ENCODE peak calls at places on chromosomes 3 and 15, in ten cellular contexts. One of them, this sample, is unnamed.

GRCh38 chr3:153052096-153052460 is 109.9 kb upstream of the RAP2B start:
- DNase-seq in ascending aorta: peak
- DNase-seq in Peyer's patch: no peak
- DNase-seq in esophagus muscularis mucosa: peak
- DNase-seq in OCI-LY7: no peak
- DNase-seq in left ventricle myocardium inferior: no peak
- DNase-seq in BE2C: no peak
- DNase-seq in MM.1S: peak
- DNase-seq in cardiac fibroblast: peak
- DNase-seq in GM12865: no peak
- DNase-seq in this sample: no peak

GRCh38 chr3:126924458-126924857 is 58.5 kb upstream of the PLXNA1 start:
- DNase-seq in ascending aorta: no peak
- DNase-seq in Peyer's patch: no peak
- DNase-seq in esophagus muscularis mucosa: no peak
- DNase-seq in OCI-LY7: no peak
- DNase-seq in left ventricle myocardium inferior: no peak
- DNase-seq in BE2C: no peak
- DNase-seq in MM.1S: no peak
- DNase-seq in cardiac fibroblast: no peak
- DNase-seq in GM12865: no peak
- DNase-seq in this sample: no peak

GRCh38 chr15:77123854-77124253 is 52.9 kb upstream of the TSPAN3 start:
- DNase-seq in ascending aorta: no peak
- DNase-seq in Peyer's patch: no peak
- DNase-seq in esophagus muscularis mucosa: no peak
- DNase-seq in OCI-LY7: no peak
- DNase-seq in left ventricle myocardium inferior: no peak
- DNase-seq in BE2C: no peak
- DNase-seq in MM.1S: no peak
- DNase-seq in cardiac fibroblast: no peak
- DNase-seq in GM12865: no peak
- DNase-seq in this sample: no peak

GRCh38 chr3:153103406-153103945 is 58.5 kb upstream of the RAP2B start:
- DNase-seq in ascending aorta: no peak
- DNase-seq in Peyer's patch: no peak
- DNase-seq in esophagus muscularis mucosa: no peak
- DNase-seq in OCI-LY7: no peak
- DNase-seq in left ventricle myocardium inferior: no peak
- DNase-seq in BE2C: no peak
- DNase-seq in MM.1S: no peak
- DNase-seq in cardiac fibroblast: no peak
- DNase-seq in GM12865: no peak
- DNase-seq in this sample: no peak

GRCh38 chr3:4978966-4979400 is 254 bp upstream of the BHLHE40 start:
- DNase-seq in ascending aorta: peak
- DNase-seq in Peyer's patch: peak
- DNase-seq in esophagus muscularis mucosa: peak
- DNase-seq in OCI-LY7: peak
- DNase-seq in left ventricle myocardium inferior: peak
- DNase-seq in BE2C: peak
- DNase-seq in MM.1S: peak
- DNase-seq in cardiac fibroblast: peak
- DNase-seq in GM12865: peak
- DNase-seq in this sample: peak

GRCh38 chr15:63553388-63553791 is 43.8 kb upstream of the FBXL22 start:
- DNase-seq in ascending aorta: no peak
- DNase-seq in Peyer's patch: no peak
- DNase-seq in esophagus muscularis mucosa: no peak
- DNase-seq in OCI-LY7: no peak
- DNase-seq in left ventricle myocardium inferior: no peak
- DNase-seq in BE2C: no peak
- DNase-seq in MM.1S: no peak
- DNase-seq in cardiac fibroblast: peak
- DNase-seq in GM12865: no peak
- DNase-seq in this sample: peak

GRCh38 chr15:23642413-23643044 is 5.1 kb downstream of the MAGEL2 start:
- DNase-seq in ascending aorta: no peak
- DNase-seq in Peyer's patch: peak
- DNase-seq in esophagus muscularis mucosa: no peak
- DNase-seq in OCI-LY7: peak
- DNase-seq in left ventricle myocardium inferior: peak
- DNase-seq in BE2C: peak
- DNase-seq in MM.1S: peak
- DNase-seq in cardiac fibroblast: peak
- DNase-seq in GM12865: peak
- DNase-seq in this sample: peak

GRCh38 chr3:15651396-15651795 is 49.9 kb downstream of the BTD start:
- DNase-seq in ascending aorta: no peak
- DNase-seq in Peyer's patch: no peak
- DNase-seq in esophagus muscularis mucosa: no peak
- DNase-seq in OCI-LY7: no peak
- DNase-seq in left ventricle myocardium inferior: no peak
- DNase-seq in BE2C: no peak
- DNase-seq in MM.1S: no peak
- DNase-seq in cardiac fibroblast: no peak
- DNase-seq in GM12865: no peak
- DNase-seq in this sample: no peak

GRCh38 chr15:92819312-92820232 is 80.6 kb upstream of the CHD2 start:
- DNase-seq in ascending aorta: no peak
- DNase-seq in Peyer's patch: no peak
- DNase-seq in esophagus muscularis mucosa: no peak
- DNase-seq in OCI-LY7: no peak
- DNase-seq in left ventricle myocardium inferior: no peak
- DNase-seq in BE2C: peak
- DNase-seq in MM.1S: no peak
- DNase-seq in cardiac fibroblast: peak
- DNase-seq in GM12865: no peak
- DNase-seq in this sample: no peak

GRCh38 chr3:171064461-171064860 is 37.9 kb upstream of the SLC2A2 start:
- DNase-seq in ascending aorta: no peak
- DNase-seq in Peyer's patch: no peak
- DNase-seq in esophagus muscularis mucosa: no peak
- DNase-seq in OCI-LY7: no peak
- DNase-seq in left ventricle myocardium inferior: no peak
- DNase-seq in BE2C: no peak
- DNase-seq in MM.1S: no peak
- DNase-seq in cardiac fibroblast: no peak
- DNase-seq in GM12865: no peak
- DNase-seq in this sample: no peak

GRCh38 chr3:50345586-50345985 is at the start of gene ZMYND10:
- DNase-seq in ascending aorta: no peak
- DNase-seq in Peyer's patch: peak
- DNase-seq in esophagus muscularis mucosa: no peak
- DNase-seq in OCI-LY7: peak
- DNase-seq in left ventricle myocardium inferior: peak
- DNase-seq in BE2C: peak
- DNase-seq in MM.1S: peak
- DNase-seq in cardiac fibroblast: peak
- DNase-seq in GM12865: peak
- DNase-seq in this sample: peak

GRCh38 chr3:134034005-134034785 is 4.5 kb upstream of the SLCO2A1 start:
- DNase-seq in ascending aorta: no peak
- DNase-seq in Peyer's patch: no peak
- DNase-seq in esophagus muscularis mucosa: peak
- DNase-seq in OCI-LY7: no peak
- DNase-seq in left ventricle myocardium inferior: no peak
- DNase-seq in BE2C: no peak
- DNase-seq in MM.1S: no peak
- DNase-seq in cardiac fibroblast: no peak
- DNase-seq in GM12865: no peak
- DNase-seq in this sample: no peak

GRCh38 chr3:40299721-40300335 is 9.7 kb upstream of the EIF1B start:
- DNase-seq in ascending aorta: no peak
- DNase-seq in Peyer's patch: no peak
- DNase-seq in esophagus muscularis mucosa: no peak
- DNase-seq in OCI-LY7: no peak
- DNase-seq in left ventricle myocardium inferior: no peak
- DNase-seq in BE2C: no peak
- DNase-seq in MM.1S: no peak
- DNase-seq in cardiac fibroblast: peak
- DNase-seq in GM12865: peak
- DNase-seq in this sample: no peak

GRCh38 chr3:62665627-62666433 is 209.4 kb downstream of the CADPS start:
- DNase-seq in ascending aorta: peak
- DNase-seq in Peyer's patch: peak
- DNase-seq in esophagus muscularis mucosa: no peak
- DNase-seq in OCI-LY7: peak
- DNase-seq in left ventricle myocardium inferior: peak
- DNase-seq in BE2C: peak
- DNase-seq in MM.1S: peak
- DNase-seq in cardiac fibroblast: peak
- DNase-seq in GM12865: peak
- DNase-seq in this sample: peak

GRCh38 chr3:181298421-181298820 is 308.9 kb upstream of the DNAJC19 start:
- DNase-seq in ascending aorta: no peak
- DNase-seq in Peyer's patch: no peak
- DNase-seq in esophagus muscularis mucosa: no peak
- DNase-seq in OCI-LY7: no peak
- DNase-seq in left ventricle myocardium inferior: no peak
- DNase-seq in BE2C: no peak
- DNase-seq in MM.1S: no peak
- DNase-seq in cardiac fibroblast: no peak
- DNase-seq in GM12865: no peak
- DNase-seq in this sample: no peak

GRCh38 chr3:58215317-58216025 is 4.7 kb upstream of the DNASE1L3 start:
- DNase-seq in ascending aorta: no peak
- DNase-seq in Peyer's patch: no peak
- DNase-seq in esophagus muscularis mucosa: no peak
- DNase-seq in OCI-LY7: no peak
- DNase-seq in left ventricle myocardium inferior: no peak
- DNase-seq in BE2C: no peak
- DNase-seq in MM.1S: no peak
- DNase-seq in cardiac fibroblast: no peak
- DNase-seq in GM12865: no peak
- DNase-seq in this sample: no peak
- H3K4me3 ChIP-seq in ascending aorta: no peak
- H3K4me3 ChIP-seq in Peyer's patch: no peak
- H3K4me3 ChIP-seq in esophagus muscularis mucosa: no peak
- H3K4me3 ChIP-seq in OCI-LY7: no peak
- H3K4me3 ChIP-seq in left ventricle myocardium inferior: no peak
- H3K4me3 ChIP-seq in BE2C: no peak
- H3K4me3 ChIP-seq in MM.1S: peak
- H3K4me3 ChIP-seq in cardiac fibroblast: no peak
- H3K4me3 ChIP-seq in GM12865: no peak
- H3K4me3 ChIP-seq in this sample: no peak

GRCh38 chr3:12484198-12484982 is at the start of gene TSEN2:
- DNase-seq in ascending aorta: peak
- DNase-seq in Peyer's patch: peak
- DNase-seq in esophagus muscularis mucosa: peak
- DNase-seq in OCI-LY7: peak
- DNase-seq in left ventricle myocardium inferior: peak
- DNase-seq in BE2C: peak
- DNase-seq in MM.1S: peak
- DNase-seq in cardiac fibroblast: peak
- DNase-seq in GM12865: peak
- DNase-seq in this sample: peak
- TF ChIP-seq CTCF in ascending aorta: peak
- TF ChIP-seq CTCF in Peyer's patch: no peak
- TF ChIP-seq CTCF in esophagus muscularis mucosa: peak
- TF ChIP-seq CTCF in OCI-LY7: peak
- TF ChIP-seq CTCF in left ventricle myocardium inferior: peak
- TF ChIP-seq CTCF in BE2C: peak
- TF ChIP-seq CTCF in MM.1S: no peak
- TF ChIP-seq CTCF in cardiac fibroblast: no peak
- TF ChIP-seq CTCF in GM12865: no peak
- TF ChIP-seq CTCF in this sample: no peak

DNA sequence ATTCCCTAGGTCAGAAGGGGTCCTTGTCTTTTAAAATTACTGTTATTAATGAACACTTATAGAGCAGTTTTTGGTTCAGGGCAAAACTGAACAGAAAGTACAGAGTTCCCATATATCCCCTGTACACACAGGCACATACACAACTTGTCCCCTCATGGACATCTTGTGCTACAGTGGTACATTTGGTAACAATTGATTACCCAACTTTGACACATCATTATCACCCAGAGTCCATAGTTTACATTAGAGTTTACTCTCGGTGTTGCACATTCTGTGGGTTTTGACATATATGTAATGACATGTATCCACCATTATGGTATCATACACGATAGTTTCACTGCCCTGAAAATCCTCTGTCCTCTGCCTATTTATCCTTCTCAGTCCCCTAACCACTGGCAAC is 984 bp upstream of the EDC3 start:
- DNase-seq in ascending aorta: no peak
- DNase-seq in Peyer's patch: no peak
- DNase-seq in esophagus muscularis mucosa: no peak
- DNase-seq in OCI-LY7: no peak
- DNase-seq in left ventricle myocardium inferior: no peak
- DNase-seq in BE2C: no peak
- DNase-seq in MM.1S: no peak
- DNase-seq in cardiac fibroblast: no peak
- DNase-seq in GM12865: no peak
- DNase-seq in this sample: no peak
- H3K4me3 ChIP-seq in ascending aorta: peak
- H3K4me3 ChIP-seq in Peyer's patch: no peak
- H3K4me3 ChIP-seq in esophagus muscularis mucosa: peak
- H3K4me3 ChIP-seq in OCI-LY7: peak
- H3K4me3 ChIP-seq in left ventricle myocardium inferior: peak
- H3K4me3 ChIP-seq in BE2C: peak
- H3K4me3 ChIP-seq in MM.1S: peak
- H3K4me3 ChIP-seq in cardiac fibroblast: no peak
- H3K4me3 ChIP-seq in GM12865: peak
- H3K4me3 ChIP-seq in this sample: no peak

GRCh38 chr3:41602121-41602520 is 359.8 kb downstream of the ULK4 start:
- DNase-seq in ascending aorta: no peak
- DNase-seq in Peyer's patch: no peak
- DNase-seq in esophagus muscularis mucosa: no peak
- DNase-seq in OCI-LY7: no peak
- DNase-seq in left ventricle myocardium inferior: no peak
- DNase-seq in BE2C: no peak
- DNase-seq in MM.1S: no peak
- DNase-seq in cardiac fibroblast: no peak
- DNase-seq in GM12865: no peak
- DNase-seq in this sample: no peak

GRCh38 chr3:41600616-41601015 is 361.3 kb downstream of the ULK4 start:
- DNase-seq in ascending aorta: no peak
- DNase-seq in Peyer's patch: no peak
- DNase-seq in esophagus muscularis mucosa: no peak
- DNase-seq in OCI-LY7: no peak
- DNase-seq in left ventricle myocardium inferior: no peak
- DNase-seq in BE2C: no peak
- DNase-seq in MM.1S: no peak
- DNase-seq in cardiac fibroblast: peak
- DNase-seq in GM12865: no peak
- DNase-seq in this sample: no peak

GRCh38 chr3:41601404-41601987 is 360.4 kb downstream of the ULK4 start:
- DNase-seq in ascending aorta: no peak
- DNase-seq in Peyer's patch: no peak
- DNase-seq in esophagus muscularis mucosa: no peak
- DNase-seq in OCI-LY7: no peak
- DNase-seq in left ventricle myocardium inferior: no peak
- DNase-seq in BE2C: no peak
- DNase-seq in MM.1S: no peak
- DNase-seq in cardiac fibroblast: no peak
- DNase-seq in GM12865: no peak
- DNase-seq in this sample: no peak

GRCh38 chr3:41598804-41599481 is 363.0 kb downstream of the ULK4 start:
- DNase-seq in ascending aorta: no peak
- DNase-seq in Peyer's patch: no peak
- DNase-seq in esophagus muscularis mucosa: no peak
- DNase-seq in OCI-LY7: no peak
- DNase-seq in left ventricle myocardium inferior: no peak
- DNase-seq in BE2C: no peak
- DNase-seq in MM.1S: no peak
- DNase-seq in cardiac fibroblast: peak
- DNase-seq in GM12865: no peak
- DNase-seq in this sample: no peak

GRCh38 chr3:41598329-41598728 is 363.6 kb downstream of the ULK4 start:
- DNase-seq in ascending aorta: no peak
- DNase-seq in Peyer's patch: no peak
- DNase-seq in esophagus muscularis mucosa: no peak
- DNase-seq in OCI-LY7: no peak
- DNase-seq in left ventricle myocardium inferior: no peak
- DNase-seq in BE2C: no peak
- DNase-seq in MM.1S: no peak
- DNase-seq in cardiac fibroblast: no peak
- DNase-seq in GM12865: no peak
- DNase-seq in this sample: no peak
- TF ChIP-seq CTCF in ascending aorta: no peak
- TF ChIP-seq CTCF in Peyer's patch: no peak
- TF ChIP-seq CTCF in esophagus muscularis mucosa: no peak
- TF ChIP-seq CTCF in OCI-LY7: no peak
- TF ChIP-seq CTCF in left ventricle myocardium inferior: no peak
- TF ChIP-seq CTCF in BE2C: no peak
- TF ChIP-seq CTCF in MM.1S: no peak
- TF ChIP-seq CTCF in cardiac fibroblast: no peak
- TF ChIP-seq CTCF in GM12865: no peak
- TF ChIP-seq CTCF in this sample: no peak

This sample was measured in body of pancreas.